ENCODE peak calls at places on chromosomes 11 and 22, in eight cellular contexts. L is GM23338, N is right atrium auricular region, W is astrocyte of the spinal cord, A is fibroblast of mammary gland, B is coronary artery, X is WERI-Rb-1, Q is IMR-90. J is an unnamed sample.

GRCh38 chr11:33553486-33553885 is 147.1 kb downstream of the C11orf91 start:
- DNase-seq in L (no peak), N (no peak), W (no peak), A (peak; percentile 16), B (no peak), X (no peak), Q (peak; percentile 43), J (no peak)

GRCh38 chr22:17046949-17047348 is 37.9 kb upstream of the IL17RA start:
- DNase-seq in L (no peak), N (no peak), W (no peak), A (no peak), B (no peak), X (no peak), Q (no peak), J (no peak)

GRCh38 chr11:995752-996420 is 40.6 kb downstream of the MUC6 start:
- DNase-seq in L (no peak), N (no peak), W (peak; percentile 20), A (peak; percentile 48), B (no peak), X (peak; percentile 97), Q (no peak), J (no peak)

GRCh38 chr11:61049854-61050253 is 52.4 kb upstream of the CD5 start:
- DNase-seq in L (no peak), N (no peak), W (no peak), A (no peak), B (no peak), X (no peak), Q (no peak), J (no peak)

GRCh38 chr22:46931881-46932280 is 169.4 kb downstream of the TBC1D22A start:
- DNase-seq in L (no peak), N (peak; percentile 44), W (peak; percentile 50), A (no peak), B (no peak), X (no peak), Q (peak; percentile 20), J (no peak)

GRCh38 chr11:62418136-62418535 is 697 bp upstream of the SCGB1A1 start:
- DNase-seq in L (no peak), N (no peak), W (no peak), A (no peak), B (no peak), X (no peak), Q (no peak), J (no peak)

GRCh38 chr11:27233654-27234042 is 129.4 kb downstream of the CCDC34 start:
- DNase-seq in L (no peak), N (no peak), W (peak; percentile 27), A (no peak), B (no peak), X (peak; percentile 76), Q (no peak), J (no peak)

GRCh38 chr22:31659246-31659645 is 2.8 kb downstream of the PISD start:
- DNase-seq in L (no peak), N (no peak), W (no peak), A (no peak), B (no peak), X (no peak), Q (no peak), J (no peak)

GRCh38 chr22:41989246-41989645 is 9.3 kb upstream of the WBP2NL start:
- DNase-seq in L (no peak), N (no peak), W (no peak), A (no peak), B (no peak), X (no peak), Q (no peak), J (no peak)

GRCh38 chr22:46366801-46367706 is 31.5 kb downstream of the TRMU start:
- DNase-seq in L (no peak), N (no peak), W (no peak), A (no peak), B (no peak), X (no peak), Q (no peak), J (no peak)

GRCh38 chr11:89495951-89496350 is 4.8 kb upstream of the NOX4 start:
- DNase-seq in L (no peak), N (peak; percentile 69), W (peak; percentile 95), A (peak; percentile 82), B (no peak), X (no peak), Q (peak; percentile 93), J (peak; percentile 76)

GRCh38 chr11:131457163-131457562 is 86.7 kb downstream of the NTM start:
- DNase-seq in L (no peak), N (no peak), W (no peak), A (no peak), B (no peak), X (no peak), Q (no peak), J (no peak)

GRCh38 chr11:118342503-118343161 is at the start of gene CD3D:
- DNase-seq in L (peak; percentile 6), N (no peak), W (no peak), A (no peak), B (no peak), X (no peak), Q (no peak), J (no peak)

GRCh38 chr22:18095101-18095805 is 15.4 kb upstream of the TUBA8 start:
- DNase-seq in L (no peak), N (no peak), W (peak; percentile 28), A (no peak), B (no peak), X (no peak), Q (peak; percentile 38), J (no peak)

GRCh38 chr11:75150879-75151278 is at the start of gene SLCO2B1:
- DNase-seq in L (no peak), N (no peak), W (no peak), A (no peak), B (no peak), X (no peak), Q (no peak), J (no peak)

GRCh38 chr11:75152651-75153553 is 2.0 kb downstream of the SLCO2B1 start:
- DNase-seq in L (no peak), N (no peak), W (no peak), A (no peak), B (no peak), X (no peak), Q (no peak), J (no peak)

GRCh38 chr11:75150079-75150478 is 828 bp upstream of the SLCO2B1 start:
- DNase-seq in L (no peak), N (no peak), W (no peak), A (no peak), B (no peak), X (peak; percentile 21), Q (no peak), J (no peak)

GRCh38 chr11:75151346-75152047 is 590 bp downstream of the SLCO2B1 start:
- DNase-seq in L (no peak), N (no peak), W (no peak), A (no peak), B (no peak), X (no peak), Q (no peak), J (no peak)

GRCh38 chr11:75152090-75152489 is 1.2 kb downstream of the SLCO2B1 start:
- DNase-seq in L (no peak), N (no peak), W (no peak), A (no peak), B (no peak), X (no peak), Q (no peak), J (no peak)
- H3K4me3 ChIP-seq in L (no peak overlapping the region), N (peak overlapping the region; percentile 42), W (no peak overlapping the region), A (no peak overlapping the region), B (peak overlapping the region; percentile 61), X (no peak overlapping the region), Q (no peak overlapping the region), J (no peak overlapping the region)

DNA sequence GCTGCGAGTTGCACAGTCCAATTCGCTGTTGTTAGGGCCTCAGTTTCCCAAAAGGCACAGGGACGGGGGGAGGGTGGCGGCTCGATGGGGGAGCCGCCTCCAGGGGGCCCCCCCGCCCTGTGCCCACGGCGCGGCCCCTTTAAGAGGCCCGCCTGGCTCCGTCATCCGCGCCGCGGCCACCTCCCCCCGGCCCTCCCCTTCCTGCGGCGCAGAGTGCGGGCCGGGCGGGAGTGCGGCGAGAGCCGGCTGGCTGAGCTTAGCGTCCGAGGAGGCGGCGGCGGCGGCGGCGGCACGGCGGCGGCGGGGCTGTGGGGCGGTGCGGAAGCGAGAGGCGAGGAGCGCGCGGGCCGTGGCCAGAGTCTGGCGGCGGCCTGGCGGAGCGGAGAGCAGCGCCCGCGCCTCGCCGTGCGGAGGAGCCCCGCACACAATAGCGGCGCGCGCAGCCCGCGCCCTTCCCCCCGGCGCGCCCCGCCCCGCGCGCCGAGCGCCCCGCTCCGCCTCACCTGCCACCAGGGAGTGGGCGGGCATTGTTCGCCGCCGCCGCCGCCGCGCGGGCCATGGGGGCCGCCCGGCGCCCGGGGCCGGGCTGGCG is at the start of gene BCR:
- DNase-seq in L (peak; percentile 78), N (peak; percentile 72), W (peak; percentile 68), A (peak; percentile 51), B (no peak), X (peak; percentile 67), Q (peak; percentile 65), J (peak; percentile 89)
- TF ChIP-seq CTCF in L (peak; percentile 9), N (peak; percentile 37), W (no peak), A (no peak), B (no peak), X (peak; percentile 12), Q (no peak), J (no peak)

GRCh38 chr22:24119476-24119875 is 61.8 kb upstream of the SUSD2 start:
- DNase-seq in L (no peak), N (no peak), W (no peak), A (no peak), B (no peak), X (no peak), Q (no peak), J (no peak)
- H3K4me3 ChIP-seq in L (no peak overlapping the region), N (no peak overlapping the region), W (no peak overlapping the region), A (no peak overlapping the region), B (no peak overlapping the region), X (no peak overlapping the region), Q (no peak overlapping the region), J (no peak overlapping the region)

GRCh38 chr22:38523479-38523878 is 17.4 kb upstream of the DDX17 start:
- DNase-seq in L (no peak), N (no peak), W (no peak), A (no peak), B (no peak), X (no peak), Q (no peak), J (no peak)

GRCh38 chr22:38519453-38520250 is 13.5 kb upstream of the DDX17 start:
- DNase-seq in L (no peak), N (no peak), W (no peak), A (no peak), B (no peak), X (no peak), Q (no peak), J (no peak)

GRCh38 chr22:38518620-38519019 is 12.5 kb upstream of the DDX17 start:
- DNase-seq in L (no peak), N (no peak), W (no peak), A (no peak), B (no peak), X (no peak), Q (no peak), J (no peak)

DNA sequence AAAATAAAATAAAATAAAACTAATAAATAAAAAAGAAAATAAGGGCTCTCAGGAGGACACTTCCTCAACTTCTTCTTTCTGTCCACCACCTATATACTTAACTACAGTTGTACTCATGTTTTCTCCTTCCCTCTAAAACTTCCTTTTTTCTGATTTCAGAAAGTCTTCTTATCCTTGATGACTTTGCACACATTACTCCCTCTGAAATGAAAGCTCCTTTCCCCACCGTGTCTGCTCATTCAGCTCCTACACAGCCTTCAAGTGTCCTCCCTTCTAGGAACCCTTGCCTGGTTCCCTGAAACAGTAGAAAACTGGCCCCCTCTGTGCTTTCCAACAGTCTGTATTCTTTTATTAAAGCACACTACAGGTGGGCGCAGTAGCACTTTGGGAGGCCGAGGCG is 18.3 kb upstream of the DDX17 start:
- DNase-seq in L (no peak), N (no peak), W (no peak), A (no peak), B (no peak), X (no peak), Q (no peak), J (no peak)
- TF ChIP-seq CTCF in L (no peak), N (no peak), W (no peak), A (no peak), B (no peak), X (no peak), Q (no peak), J (no peak)